ENCODE peak calls at places on chromosomes 11 and 22, in four cellular contexts. I, B, Y and L are unnamed samples.

GRCh38 chr11:10722307-10722706 is 28.7 kb upstream of the CTR9 start:
- DNase-seq in I (no peak), B (no peak), Y (no peak), L (no peak)

GRCh38 chr11:94641167-94641761 is 74.1 kb downstream of the PIWIL4 start:
- DNase-seq in B (no peak), Y (no peak), I (no peak), L (no peak)

GRCh38 chr11:124748481-124749338 is 3.3 kb downstream of the VSIG2 start:
- DNase-seq in Y (no peak), B (no peak), I (no peak), L (no peak)

GRCh38 chr11:9577551-9577950 is 4.1 kb downstream of the WEE1 start:
- DNase-seq in Y (no peak), B (no peak), I (no peak), L (no peak)

GRCh38 chr11:87917111-87917510 is 258.1 kb downstream of the RAB38 start:
- DNase-seq in B (no peak), I (no peak), Y (no peak), L (no peak)

GRCh38 chr11:119772581-119772980 is 43.6 kb upstream of the NECTIN1 start:
- DNase-seq in I (no peak), Y (no peak), B (no peak), L (no peak)

GRCh38 chr11:63536669-63537292 is at the start of gene PLAAT4:
- DNase-seq in B (peak; percentile 39), Y (peak; percentile 30), I (no peak), L (no peak)

GRCh38 chr22:38272373-38273134 is at the start of gene TMEM184B:
- DNase-seq in B (peak; percentile 77), I (no peak), Y (peak; percentile 85), L (no peak)